ENCODE peak calls at places on chromosomes 3 and 15, in seven cellular contexts. X is IMR-90, F is WTC11, G is neural progenitor cell, B is NB4, O is AG04450, K is Peyer's patch. Y is an unnamed sample.

GRCh38 chr3:71949403-71949802 is 164.5 kb upstream of the PROK2 start:
- DNase-seq in X (no peak), F (no peak), G (no peak), B (peak; percentile 17), O (no peak), K (no peak), Y (no peak)

GRCh38 chr3:160686955-160687535 is 10.1 kb downstream of the ARL14 start:
- DNase-seq in X (peak; percentile 24), F (no peak), G (no peak), B (peak; percentile 22), O (no peak), K (no peak), Y (no peak)

GRCh38 chr15:74866090-74866489 is 7.1 kb downstream of the SCAMP2 start:
- DNase-seq in X (peak; percentile 85), F (no peak), G (no peak), B (no peak), O (peak; percentile 48), K (no peak), Y (no peak)

GRCh38 chr3:97197083-97197482 is 382.7 kb downstream of the EPHA6 start:
- DNase-seq in X (no peak), F (no peak), G (no peak), B (no peak), O (no peak), K (no peak), Y (no peak)

GRCh38 chr15:58159827-58160386 is 21.7 kb downstream of the AQP9 start:
- DNase-seq in X (no peak), F (no peak), G (no peak), B (no peak), O (no peak), K (no peak), Y (no peak)

GRCh38 chr3:30616347-30617027 is 10.1 kb downstream of the TGFBR2 start:
- DNase-seq in X (no peak), F (no peak), G (no peak), B (no peak), O (no peak), K (no peak), Y (no peak)

GRCh38 chr3:100634493-100635272 is 25.3 kb downstream of the ADGRG7 start:
- DNase-seq in X (peak; percentile 6), F (no peak), G (peak; percentile 10), B (peak; percentile 28), O (no peak), K (peak; percentile 79), Y (no peak)

GRCh38 chr3:8658326-8659212 is 14.0 kb upstream of the SSUH2 start:
- DNase-seq in X (peak; percentile 21), F (no peak), G (no peak), B (no peak), O (no peak), K (peak; percentile 65), Y (peak; percentile 86)

GRCh38 chr3:104988491-104988890 is 378.2 kb upstream of the ALCAM start:
- DNase-seq in X (no peak), F (no peak), G (no peak), B (no peak), O (no peak), K (no peak), Y (no peak)

GRCh38 chr3:177343122-177343521 is 145.8 kb upstream of the TBL1XR1 start:
- DNase-seq in X (no peak), F (no peak), G (no peak), B (no peak), O (no peak), K (no peak), Y (no peak)

GRCh38 chr3:107978116-107979057 is 112.4 kb downstream of the CD47 start:
- DNase-seq in X (no peak), F (no peak), G (no peak), B (no peak), O (no peak), K (no peak), Y (no peak)

GRCh38 chr3:17045705-17046104 is 160.9 kb downstream of the PLCL2 start:
- DNase-seq in X (no peak), F (no peak), G (no peak), B (no peak), O (no peak), K (no peak), Y (no peak)

GRCh38 chr15:98658831-98659699 is 10.7 kb downstream of the IGF1R start:
- DNase-seq in X (peak; percentile 60), F (no peak), G (peak; percentile 57), B (peak; percentile 60), O (no peak), K (no peak), Y (no peak)

GRCh38 chr3:138367912-138368311 is 19.5 kb downstream of the MRAS start:
- DNase-seq in X (peak; percentile 23), F (no peak), G (peak; percentile 21), B (peak; percentile 43), O (no peak), K (no peak), Y (no peak)

GRCh38 chr3:110413807-110414748 is 657.5 kb upstream of the NECTIN3 start:
- DNase-seq in X (peak; percentile 84), F (no peak), G (no peak), B (no peak), O (peak; percentile 30), K (no peak), Y (peak; percentile 68)

GRCh38 chr3:58899159-58899952 is 150.5 kb downstream of the CFAP20DC start:
- DNase-seq in X (no peak), F (no peak), G (no peak), B (peak; percentile 47), O (no peak), K (peak; percentile 52), Y (no peak)

GRCh38 chr15:100781961-100782525 is 97.6 kb upstream of the ALDH1A3 start:
- DNase-seq in X (no peak), F (peak; percentile 7), G (no peak), B (no peak), O (no peak), K (no peak), Y (no peak)

GRCh38 chr3:30693470-30694120 is 87.2 kb downstream of the TGFBR2 start:
- DNase-seq in X (peak; percentile 77), F (peak; percentile 35), G (peak; percentile 84), B (peak; percentile 80), O (peak; percentile 48), K (no peak), Y (peak; percentile 68)

GRCh38 chr15:23647001-23647295 is 719 bp downstream of the MAGEL2 start:
- DNase-seq in X (no peak), F (no peak), G (no peak), B (no peak), O (no peak), K (no peak), Y (no peak)

GRCh38 chr3:55896155-55896554 is 409.0 kb upstream of the WNT5A start:
- DNase-seq in X (no peak), F (no peak), G (peak; percentile 73), B (no peak), O (no peak), K (no peak), Y (no peak)

GRCh38 chr15:55224892-55225291 is 28.2 kb upstream of the RSL24D1 start:
- DNase-seq in X (no peak), F (no peak), G (no peak), B (peak; percentile 78), O (no peak), K (no peak), Y (no peak)

GRCh38 chr15:80710635-80711553 is 15.8 kb downstream of the ABHD17C start:
- DNase-seq in X (peak; percentile 63), F (no peak), G (no peak), B (peak; percentile 12), O (no peak), K (no peak), Y (no peak)

GRCh38 chr3:133112666-133113065 is 74.5 kb downstream of the TMEM108 start:
- DNase-seq in X (peak; percentile 22), F (no peak), G (no peak), B (no peak), O (no peak), K (no peak), Y (no peak)

GRCh38 chr15:24676431-24676830 is 856 bp downstream of the NPAP1 start:
- DNase-seq in X (no peak), F (peak; percentile 73), G (peak; percentile 27), B (no peak), O (no peak), K (no peak), Y (no peak)
- TF ChIP-seq CTCF in X (no peak), F (peak; percentile 39), G (peak; percentile 30), B (no peak), O (no peak), K (no peak), Y (no peak)

GRCh38 chr3:194315965-194316361 is 35.2 kb downstream of the CPN2 start:
- DNase-seq in X (no peak), F (no peak), G (no peak), B (no peak), O (no peak), K (no peak), Y (no peak)
- TF ChIP-seq CTCF in X (no peak), F (no peak), G (no peak), B (no peak), O (no peak), K (no peak), Y (no peak)

DNA sequence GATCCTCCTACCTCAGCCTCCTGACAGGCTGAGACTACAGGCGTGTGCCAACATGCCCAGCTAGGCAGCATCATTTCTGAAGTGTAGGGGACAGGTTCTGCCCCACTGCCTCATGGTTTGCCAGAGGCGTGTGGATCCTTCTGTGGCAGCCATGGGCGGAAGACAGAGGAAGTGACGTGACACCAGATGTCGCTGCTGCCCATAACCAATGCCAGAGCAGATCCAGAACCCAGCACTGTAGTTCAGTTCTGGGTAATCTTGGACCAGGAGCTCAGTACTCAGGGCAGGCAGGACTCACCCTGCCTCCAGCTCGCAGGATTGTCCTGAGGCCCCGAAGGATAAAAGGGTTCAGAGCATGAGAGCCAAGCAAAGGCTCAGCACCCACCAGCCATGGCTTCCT is 8.2 kb downstream of the RBPMS2 start:
- DNase-seq in X (no peak), F (no peak), G (no peak), B (no peak), O (no peak), K (no peak), Y (no peak)
- TF ChIP-seq CTCF in X (no peak), F (no peak), G (no peak), B (no peak), O (no peak), K (no peak), Y (no peak)

DNA sequence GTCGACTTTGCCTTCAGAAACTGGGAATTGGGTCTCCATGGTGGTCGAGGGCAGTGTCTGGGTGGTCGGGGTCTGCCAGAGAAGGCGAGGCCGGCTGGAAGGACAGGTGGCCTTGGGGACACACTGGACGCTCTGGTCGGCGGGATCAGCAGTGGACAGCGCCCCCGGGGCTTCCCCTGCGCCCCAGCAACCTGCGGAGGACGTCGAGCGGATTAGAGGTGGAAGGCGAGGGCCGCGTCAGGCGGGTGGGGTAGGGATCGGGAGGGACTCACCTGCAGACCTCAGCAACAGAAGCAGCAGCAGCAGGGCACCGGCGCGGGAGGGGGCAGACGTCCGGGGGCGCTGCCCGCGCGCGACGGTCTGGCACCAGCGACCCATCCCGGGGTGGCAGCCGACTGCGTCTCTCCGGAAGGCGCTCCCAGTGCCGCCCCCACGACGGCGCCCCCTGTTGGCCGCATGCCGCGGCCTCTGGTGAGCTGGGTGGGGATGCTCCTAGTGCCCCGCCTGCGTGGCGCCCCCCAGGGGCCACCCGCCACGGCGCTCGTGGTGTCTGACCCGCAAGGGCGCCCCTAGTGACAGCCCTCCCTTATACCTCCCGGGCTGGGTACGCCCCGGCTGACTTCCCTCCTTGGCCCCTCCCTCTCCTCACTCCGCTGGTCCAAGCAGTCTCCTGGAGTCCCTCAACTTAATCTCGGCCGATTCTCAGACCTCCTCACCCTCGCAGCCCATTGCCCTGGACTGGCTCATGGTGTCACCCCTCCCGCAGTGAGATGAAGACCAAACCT is at the start of gene PRSS50:
- DNase-seq in X (no peak), F (peak; percentile 86), G (peak; percentile 16), B (peak; percentile 22), O (no peak), K (peak; percentile 42), Y (no peak)
- TF ChIP-seq CTCF in X (peak; percentile 48), F (peak; percentile 94), G (peak; percentile 39), B (peak; percentile 17), O (peak; percentile 16), K (no peak), Y (peak; percentile 25)

GRCh38 chr3:123027292-123028232 is at the start of gene SEMA5B:
- DNase-seq in X (no peak), F (peak; percentile 83), G (peak; percentile 94), B (no peak), O (no peak), K (peak; percentile 57), Y (no peak)
- TF ChIP-seq CTCF in X (peak; percentile 34), F (no peak), G (peak; percentile 63), B (no peak), O (peak; percentile 4), K (no peak), Y (peak; percentile 28)

Y was measured in astrocyte of the cerebellum.